ENCODE peak calls at places on chromosomes 2 and 18, in six cellular contexts. C, E, X, P, T and S are unnamed samples.

GRCh38 chr2:40096360-40096759 is 317.3 kb upstream of the THUMPD2 start:
- DNase-seq in C (peak; percentile 49), E (peak; percentile 70), X (no peak), P (no peak), T (no peak), S (no peak)

GRCh38 chr2:203670939-203671338 is 35.5 kb upstream of the CD28 start:
- DNase-seq in C (no peak), E (peak; percentile 50), X (peak; percentile 54), P (no peak), T (no peak), S (no peak)

GRCh38 chr2:20129320-20130274 is 78.2 kb upstream of the LAPTM4A start:
- DNase-seq in C (no peak), E (no peak), X (no peak), P (no peak), T (no peak), S (no peak)

GRCh38 chr18:78580835-78581339 is 398.7 kb upstream of the SALL3 start:
- DNase-seq in C (no peak), E (no peak), X (no peak), P (no peak), T (no peak), S (no peak)

GRCh38 chr2:239574434-239575156 is 173.8 kb upstream of the HDAC4 start:
- DNase-seq in C (no peak), E (peak; percentile 37), X (no peak), P (no peak), T (no peak), S (no peak)

GRCh38 chr18:23107718-23108117 is 27.6 kb upstream of the CABLES1 start:
- DNase-seq in C (no peak), E (no peak), X (no peak), P (no peak), T (no peak), S (no peak)

GRCh38 chr2:9552491-9553178 is 3.0 kb downstream of the ADAM17 start:
- DNase-seq in C (peak; percentile 78), E (peak; percentile 89), X (no peak), P (no peak), T (no peak), S (no peak)

GRCh38 chr2:205747827-205748386 is 65.6 kb downstream of the NRP2 start:
- DNase-seq in C (no peak), E (no peak), X (no peak), P (no peak), T (no peak), S (no peak)

GRCh38 chr18:66646622-66647021 is 42.7 kb upstream of the CDH19 start:
- DNase-seq in C (peak; percentile 17), E (peak; percentile 18), X (no peak), P (no peak), T (no peak), S (no peak)

GRCh38 chr2:95357717-95358280 is 44.7 kb upstream of the FAHD2A start:
- DNase-seq in C (no peak), E (no peak), X (peak; percentile 17), P (peak; percentile 22), T (peak; percentile 5), S (peak; percentile 62)

GRCh38 chr2:232869138-232870001 is 694 bp upstream of the SNORC start:
- DNase-seq in C (no peak), E (no peak), X (no peak), P (no peak), T (peak; percentile 43), S (no peak)

GRCh38 chr2:188884051-188884450 is 90.1 kb upstream of the COL3A1 start:
- DNase-seq in C (no peak), E (peak; percentile 55), X (no peak), P (no peak), T (no peak), S (no peak)

GRCh38 chr2:151808258-151809072 is 19.8 kb downstream of the ARL5A start:
- DNase-seq in C (peak; percentile 26), E (peak; percentile 45), X (no peak), P (no peak), T (no peak), S (no peak)

GRCh38 chr2:203998195-203998804 is 61.7 kb downstream of the ICOS start:
- DNase-seq in C (no peak), E (peak; percentile 47), X (no peak), P (no peak), T (no peak), S (no peak)

GRCh38 chr18:47912794-47913594 is 17.5 kb downstream of the SMAD2 start:
- DNase-seq in C (no peak), E (no peak), X (no peak), P (no peak), T (no peak), S (no peak)

GRCh38 chr18:25915907-25916306 is 174.5 kb downstream of the SS18 start:
- DNase-seq in C (no peak), E (no peak), X (no peak), P (no peak), T (no peak), S (no peak)

GRCh38 chr2:191165190-191165643 is 14.4 kb upstream of the STAT4 start:
- DNase-seq in C (peak; percentile 68), E (peak; percentile 76), X (no peak), P (no peak), T (no peak), S (no peak)

GRCh38 chr2:75464348-75464946 is 96.3 kb downstream of the EVA1A start:
- DNase-seq in C (peak; percentile 61), E (peak; percentile 59), X (no peak), P (no peak), T (no peak), S (no peak)

GRCh38 chr2:17636989-17637906 is 96.8 kb downstream of the VSNL1 start:
- DNase-seq in C (no peak), E (no peak), X (no peak), P (no peak), T (no peak), S (no peak)

GRCh38 chr18:13547347-13547746 is 179.0 kb downstream of the FAM210A start:
- DNase-seq in C (no peak), E (no peak), X (no peak), P (no peak), T (no peak), S (peak; percentile 16)

GRCh38 chr18:13549879-13550231 is 176.5 kb downstream of the FAM210A start:
- DNase-seq in C (no peak), E (no peak), X (no peak), P (no peak), T (no peak), S (peak; percentile 10)

GRCh38 chr18:13548944-13549878 is 177.1 kb downstream of the FAM210A start:
- DNase-seq in C (no peak), E (no peak), X (no peak), P (no peak), T (no peak), S (no peak)

GRCh38 chr18:13545955-13546354 is 180.4 kb downstream of the FAM210A start:
- DNase-seq in C (no peak), E (no peak), X (no peak), P (no peak), T (no peak), S (peak; percentile 22)

DNA sequence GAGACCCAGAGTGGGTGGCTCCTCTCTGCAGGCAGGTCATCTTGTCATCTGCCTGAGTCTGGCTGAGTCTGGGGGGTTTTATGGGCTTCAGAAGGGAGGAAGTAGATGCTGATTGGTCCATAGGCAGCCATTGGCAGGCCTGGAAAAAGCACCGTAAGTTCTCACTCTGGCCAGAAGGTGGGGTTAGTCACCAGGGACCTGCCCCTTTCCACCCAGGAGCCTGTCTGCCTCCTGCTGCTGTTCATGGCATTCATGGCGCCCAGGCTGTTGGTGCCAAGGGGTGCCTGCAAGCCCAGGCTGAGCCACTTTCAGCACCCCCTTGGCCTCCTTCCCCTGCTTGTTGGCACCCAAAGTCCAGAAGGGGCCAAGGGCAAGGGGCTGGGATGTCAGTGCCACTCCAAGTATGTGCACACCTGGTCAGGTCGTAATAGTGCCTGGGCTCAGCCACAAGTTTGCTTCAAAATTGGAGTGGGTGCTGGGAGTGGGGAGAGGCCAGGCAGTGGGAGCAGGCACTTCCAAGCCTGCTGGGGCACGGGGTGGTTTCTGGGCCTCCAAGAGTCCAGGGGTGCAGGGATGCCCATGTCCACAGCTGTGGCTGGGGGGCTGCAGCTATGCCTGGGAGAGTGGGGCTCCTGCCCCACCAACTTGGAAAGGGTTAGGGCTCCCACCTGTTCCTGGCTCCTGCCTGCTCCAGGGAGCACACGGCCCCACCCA is 178.1 kb downstream of the FAM210A start:
- DNase-seq in C (no peak), E (no peak), X (no peak), P (no peak), T (no peak), S (no peak)
- TF ChIP-seq CTCF in C (no peak), E (no peak), X (no peak), P (no peak), T (peak; percentile 30), S (no peak)

GRCh38 chr2:100632759-100633158 is 70.0 kb downstream of the PDCL3 start:
- DNase-seq in C (no peak), E (no peak), X (no peak), P (no peak), T (no peak), S (no peak)
- TF ChIP-seq CTCF in C (no peak), E (no peak), X (no peak), P (no peak), T (peak; percentile 32), S (no peak)

GRCh38 chr2:238528953-238529781 is 102.4 kb downstream of the ASB1 start:
- DNase-seq in C (no peak), E (peak; percentile 26), X (peak; percentile 70), P (no peak), T (no peak), S (no peak)
- TF ChIP-seq CTCF in C (no peak), E (no peak), X (no peak), P (no peak), T (no peak), S (no peak)

GRCh38 chr18:49631146-49631866 is 69.4 kb downstream of the LIPG start:
- DNase-seq in C (no peak), E (no peak), X (no peak), P (no peak), T (no peak), S (peak; percentile 50)

GRCh38 chr18:49628119-49628518 is 66.3 kb downstream of the LIPG start:
- DNase-seq in C (no peak), E (no peak), X (no peak), P (no peak), T (no peak), S (no peak)

GRCh38 chr18:49626842-49627360 is 65.0 kb downstream of the LIPG start:
- DNase-seq in C (no peak), E (no peak), X (no peak), P (no peak), T (no peak), S (no peak)

GRCh38 chr18:49630246-49630699 is 68.4 kb downstream of the LIPG start:
- DNase-seq in C (no peak), E (peak; percentile 46), X (peak; percentile 49), P (no peak), T (no peak), S (no peak)

DNA sequence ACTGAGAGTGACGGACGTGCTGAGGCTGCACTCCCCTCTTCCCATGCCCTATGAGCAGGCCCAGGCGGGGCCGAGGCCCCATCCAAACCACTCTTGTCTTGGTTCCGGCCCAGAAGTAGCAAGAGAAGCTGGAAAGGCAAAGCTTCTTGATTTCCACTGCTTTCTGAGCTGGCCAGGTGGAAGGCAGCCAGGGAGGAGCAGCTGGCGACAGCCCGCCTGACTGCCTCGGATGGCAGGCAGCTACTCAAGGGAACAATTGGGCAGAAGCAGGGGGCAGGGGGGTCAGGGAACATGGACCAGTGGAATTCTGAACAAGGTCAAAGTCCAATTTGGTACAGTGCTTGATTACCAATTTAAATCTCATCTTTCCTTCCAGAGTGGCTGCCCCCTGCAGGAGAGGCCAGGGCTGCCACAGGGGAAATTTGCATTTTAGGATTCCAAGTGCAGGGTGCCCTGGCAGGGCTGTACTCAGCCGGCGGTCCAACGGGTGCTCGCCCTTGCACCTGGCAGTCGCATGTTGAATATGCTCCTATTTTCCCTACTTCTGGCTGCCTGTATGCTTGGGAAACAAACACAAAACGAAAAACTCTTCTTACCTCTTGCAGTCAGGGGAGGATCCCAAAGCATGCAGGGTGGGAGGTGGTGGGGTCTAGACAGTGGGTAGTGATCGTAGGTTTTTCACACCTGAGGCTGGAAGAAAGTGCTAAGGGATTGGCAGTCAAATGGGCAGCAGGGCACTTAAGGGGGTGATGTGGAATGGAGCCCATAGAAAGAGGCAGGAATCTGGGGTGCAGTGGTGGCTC is 67.3 kb downstream of the LIPG start:
- DNase-seq in C (no peak), E (no peak), X (no peak), P (no peak), T (no peak), S (no peak)
- TF ChIP-seq CTCF in C (no peak), E (peak; percentile 40), X (no peak), P (no peak), T (peak; percentile 70), S (peak; percentile 69)